ENCODE peak calls at places on chromosomes 3 and 15, in four cellular contexts. X is K562, K is GM12878, O is HepG2. C is an unnamed sample.

GRCh38 chr15:91849749-91850161 is 3.8 kb upstream of the SLCO3A1 start:
- DNase-seq in X (peak), K (no peak), O (peak), C (no peak)

GRCh38 chr3:96619475-96619874 is 194.9 kb upstream of the EPHA6 start:
- DNase-seq in X (no peak), K (no peak), O (no peak), C (no peak)

GRCh38 chr3:158217992-158218391 is 108.1 kb downstream of the RSRC1 start:
- DNase-seq in X (no peak), K (no peak), O (no peak), C (no peak)

GRCh38 chr3:105729662-105730061 is 139.2 kb downstream of the CBLB start:
- DNase-seq in X (no peak), K (no peak), O (no peak), C (no peak)

GRCh38 chr15:71800835-71801745 is 9.3 kb upstream of the NR2E3 start:
- DNase-seq in X (peak), K (no peak), O (peak), C (peak)

GRCh38 chr3:158991146-158991705 is 189.4 kb downstream of the MFSD1 start:
- DNase-seq in X (no peak), K (no peak), O (no peak), C (peak)

GRCh38 chr3:38497026-38497425 is 886 bp downstream of the EXOG start:
- DNase-seq in X (peak), K (no peak), O (no peak), C (no peak)

GRCh38 chr3:33439421-33440327 is 531 bp downstream of the UBP1 start:
- DNase-seq in X (peak), K (no peak), O (peak), C (no peak)

GRCh38 chr15:65346856-65347598 is 30.8 kb downstream of the IGDCC3 start:
- DNase-seq in X (no peak), K (no peak), O (no peak), C (no peak)

GRCh38 chr3:72699631-72700030 is 148.6 kb downstream of the SHQ1 start:
- DNase-seq in X (no peak), K (no peak), O (no peak), C (no peak)

GRCh38 chr3:8567784-8568575 is 66.4 kb downstream of the LMCD1 start:
- DNase-seq in X (no peak), K (no peak), O (no peak), C (no peak)

GRCh38 chr15:23038741-23039150 is 623 bp downstream of the TUBGCP5 start:
- DNase-seq in X (no peak), K (no peak), O (peak), C (no peak)

GRCh38 chr15:45794768-45795486 is 160.1 kb downstream of the SQOR start:
- DNase-seq in X (no peak), K (no peak), O (peak), C (no peak)

GRCh38 chr15:77819841-77820728 is 187.4 kb upstream of the LINGO1 start:
- DNase-seq in X (peak), K (no peak), O (peak), C (peak)

GRCh38 chr3:112814256-112814655 is 32.4 kb downstream of the CD200R1L start:
- DNase-seq in X (no peak), K (no peak), O (peak), C (no peak)

GRCh38 chr3:127622772-127623576 is 6.0 kb upstream of the PODXL2 start:
- DNase-seq in X (no peak), K (no peak), O (no peak), C (no peak)

GRCh38 chr3:430186-430585 is 233.6 kb downstream of the CHL1 start:
- DNase-seq in X (no peak), K (no peak), O (no peak), C (no peak)

GRCh38 chr3:120364821-120365220 is 15.7 kb upstream of the LRRC58 start:
- DNase-seq in X (no peak), K (no peak), O (no peak), C (no peak)

GRCh38 chr15:31487811-31488436 is 161.3 kb downstream of the KLF13 start:
- DNase-seq in X (no peak), K (peak), O (no peak), C (no peak)

GRCh38 chr15:90340345-90340744 is 11.7 kb upstream of the ZNF774 start:
- DNase-seq in X (peak), K (no peak), O (peak), C (peak)

GRCh38 chr3:124034016-124034808 is 42.3 kb upstream of the ROPN1 start:
- DNase-seq in X (peak), K (no peak), O (no peak), C (no peak)

GRCh38 chr15:29674661-29675533 is 147.4 kb downstream of the TJP1 start:
- DNase-seq in X (peak), K (no peak), O (peak), C (peak)

GRCh38 chr3:14377838-14378169 is 24.6 kb upstream of the SLC6A6 start:
- DNase-seq in X (no peak), K (peak), O (no peak), C (no peak)

GRCh38 chr3:10975695-10976234 is 16.8 kb upstream of the SLC6A1 start:
- DNase-seq in X (peak), K (no peak), O (no peak), C (no peak)

GRCh38 chr3:143677420-143677819 is 170.8 kb downstream of the SLC9A9 start:
- DNase-seq in X (no peak), K (no peak), O (no peak), C (no peak)

GRCh38 chr15:63324770-63325169 is 47.4 kb downstream of the APH1B start:
- DNase-seq in X (no peak), K (no peak), O (no peak), C (no peak)

GRCh38 chr15:45088801-45089711 is 24.9 kb downstream of the DUOX2 start:
- DNase-seq in X (no peak), K (no peak), O (peak), C (no peak)

GRCh38 chr3:183315739-183316138 is 62.7 kb downstream of the B3GNT5 start:
- DNase-seq in X (no peak), K (no peak), O (no peak), C (no peak)

GRCh38 chr15:77858677-77859490 is 218.6 kb downstream of the TBC1D2B start:
- DNase-seq in X (no peak), K (no peak), O (no peak), C (no peak)

GRCh38 chr3:66104535-66104934 is 65.8 kb upstream of the MAGI1 start:
- DNase-seq in X (no peak), K (no peak), O (no peak), C (no peak)

GRCh38 chr3:129576514-129577345 is 29.7 kb downstream of the PLXND1 start:
- DNase-seq in X (no peak), K (peak), O (peak), C (no peak)

GRCh38 chr15:79050341-79050740 is 40.2 kb downstream of the RASGRF1 start:
- DNase-seq in X (no peak), K (no peak), O (no peak), C (no peak)

GRCh38 chr15:40906947-40907802 is 12.9 kb downstream of the VPS18 start:
- DNase-seq in X (no peak), K (no peak), O (no peak), C (no peak)

GRCh38 chr3:100775669-100776068 is 66.4 kb downstream of the TFG start:
- DNase-seq in X (no peak), K (no peak), O (no peak), C (no peak)

GRCh38 chr3:52498134-52499054 is 3.3 kb downstream of the STAB1 start:
- DNase-seq in X (peak), K (no peak), O (no peak), C (no peak)
- TF ChIP-seq CREB1 in X (no peak), K (no peak), O (no peak), C (no peak)

DNA sequence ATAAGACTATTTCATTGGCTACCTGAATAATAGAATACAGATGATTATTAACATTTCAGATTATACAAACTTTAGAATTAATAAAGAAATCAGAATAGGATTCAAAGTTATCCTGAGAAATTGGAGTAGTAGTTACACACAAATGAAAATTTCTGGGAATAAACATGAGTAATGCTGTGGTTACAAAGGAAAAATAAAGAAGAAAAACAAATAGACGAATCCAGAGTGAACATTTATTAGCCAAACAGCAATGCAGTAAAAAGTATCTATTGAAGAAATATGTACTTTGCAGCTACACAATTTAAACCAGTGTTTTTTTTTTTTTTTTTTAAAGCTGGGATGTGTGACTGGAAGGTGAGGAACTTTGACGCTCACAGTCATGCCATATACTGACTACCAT is 1159.2 kb downstream of the TUSC7 start:
- DNase-seq in X (no peak), K (no peak), O (no peak), C (no peak)
- TF ChIP-seq NR2C2 in X (no peak), K (no peak), O (no peak), C (no peak)

GRCh38 chr15:48603922-48604321 is 41.6 kb downstream of the FBN1 start:
- DNase-seq in X (no peak), K (no peak), O (no peak), C (no peak)
- TF ChIP-seq ESRRA in X (no peak), K (no peak), O (no peak), C (no peak)

GRCh38 chr3:45555666-45556065 is 38.9 kb upstream of the LIMD1 start:
- DNase-seq in X (no peak), K (no peak), O (no peak), C (no peak)

GRCh38 chr3:45553469-45553974 is 41.0 kb upstream of the LIMD1 start:
- DNase-seq in X (peak), K (no peak), O (no peak), C (no peak)

GRCh38 chr3:45552773-45553371 is 41.7 kb upstream of the LIMD1 start:
- DNase-seq in X (no peak), K (no peak), O (no peak), C (no peak)

GRCh38 chr3:45555154-45555591 is 39.4 kb upstream of the LIMD1 start:
- DNase-seq in X (no peak), K (no peak), O (no peak), C (no peak)

DNA sequence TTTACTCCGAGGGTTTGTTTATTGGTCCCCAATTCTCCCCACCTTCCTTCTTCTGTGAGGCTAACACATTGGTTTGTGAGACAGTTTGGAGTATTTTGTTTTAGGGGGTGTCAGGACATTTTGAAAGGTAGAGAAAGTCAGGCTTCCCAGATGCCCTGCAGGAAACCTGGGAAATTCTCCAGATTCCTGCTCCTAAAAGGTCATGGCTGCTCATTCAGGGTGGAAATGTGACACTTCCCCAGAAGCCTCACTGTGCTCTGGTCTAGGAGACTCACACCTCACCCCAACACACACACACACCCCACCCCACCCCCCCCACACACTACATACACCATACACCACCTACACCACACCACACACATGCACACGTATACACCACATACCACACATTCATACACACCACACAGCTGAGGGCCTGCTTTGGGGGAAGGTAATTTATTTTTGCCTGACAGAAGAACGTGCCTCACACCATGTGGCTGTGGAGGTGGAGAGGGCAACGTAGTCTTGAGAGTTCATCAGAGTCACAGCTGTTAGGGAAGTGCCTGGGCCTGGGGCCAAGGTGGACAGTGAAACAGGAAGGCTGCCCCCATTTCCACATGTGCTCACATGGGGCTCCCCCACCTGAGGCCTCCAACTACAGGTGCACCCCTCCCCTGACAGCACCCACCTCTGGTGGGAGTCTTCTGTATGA is 40.4 kb upstream of the LIMD1 start:
- DNase-seq in X (peak), K (peak), O (no peak), C (no peak)
- TF ChIP-seq CREB1 in X (no peak), K (peak), O (no peak), C (no peak)

GRCh38 chr15:68379759-68380290 is 52.1 kb downstream of the ITGA11 start:
- DNase-seq in X (no peak), K (no peak), O (no peak), C (no peak)
- TF ChIP-seq NR2C2 in X (no peak), K (no peak), O (no peak), C (no peak)

GRCh38 chr15:87871738-87872315 is 384.7 kb downstream of the NTRK3 start:
- DNase-seq in X (no peak), K (no peak), O (no peak), C (no peak)
- TF ChIP-seq ESRRA in X (no peak), K (no peak), O (no peak), C (no peak)

GRCh38 chr3:133941390-133941789 is 45.7 kb upstream of the RAB6B start:
- DNase-seq in X (no peak), K (no peak), O (no peak), C (no peak)
- TF ChIP-seq CREB1 in X (no peak), K (no peak), O (no peak), C (no peak)

C was measured in WTC11.